ENCODE peak calls at places on chromosomes 1 and 21, in four cellular contexts. W, P, E and M are unnamed samples.

GRCh38 chr1:234486858-234487830 is 8.2 kb upstream of the TARBP1 start:
- DNase-seq in E (no peak), W (peak), P (peak), M (no peak)

GRCh38 chr1:25065246-25066238 is 135.5 kb upstream of the RUNX3 start:
- DNase-seq in E (peak), P (no peak), W (peak), M (no peak)

GRCh38 chr1:78728359-78728758 is 78.7 kb downstream of the IFI44 start:
- DNase-seq in E (no peak), P (no peak), W (no peak), M (no peak)

GRCh38 chr21:43954042-43954441 is 58.1 kb upstream of the TRAPPC10 start:
- DNase-seq in W (no peak), P (no peak), E (no peak), M (no peak)

GRCh38 chr1:9061949-9062555 is 7.4 kb downstream of the SLC2A5 start:
- DNase-seq in W (no peak), P (no peak), E (no peak), M (no peak)

GRCh38 chr1:31576743-31577455 is 584 bp downstream of the TINAGL1 start:
- DNase-seq in P (peak), E (no peak), W (no peak), M (no peak)

GRCh38 chr1:151540021-151540981 is at the start of gene TUFT1:
- DNase-seq in E (peak), W (peak), P (peak), M (peak)

GRCh38 chr1:32362474-32363313 is at the start of the genes FAM229A and TSSK3:
- DNase-seq in E (no peak), P (no peak), W (no peak), M (no peak)

GRCh38 chr1:6037338-6037762 is 8.3 kb upstream of the KCNAB2 start:
- DNase-seq in W (peak), P (peak), E (no peak), M (peak)

GRCh38 chr1:185808675-185809074 is 74.5 kb downstream of the HMCN1 start:
- DNase-seq in P (no peak), E (no peak), W (no peak), M (no peak)

GRCh38 chr1:42319871-42320484 is 15.1 kb downstream of the FOXJ3 start:
- DNase-seq in E (peak), W (no peak), P (no peak), M (no peak)

GRCh38 chr21:37886120-37886519 is 30.1 kb downstream of the KCNJ6 start:
- DNase-seq in E (no peak), P (no peak), W (no peak), M (no peak)

GRCh38 chr1:172167801-172168596 is 252.5 kb upstream of the C1orf105 start:
- DNase-seq in P (no peak), E (no peak), W (no peak), M (no peak)

GRCh38 chr1:23103001-23103879 is 65.4 kb downstream of the LUZP1 start:
- DNase-seq in P (peak), W (peak), E (no peak), M (no peak)

GRCh38 chr1:170032531-170033295 is 41.8 kb downstream of the KIFAP3 start:
- DNase-seq in P (no peak), E (no peak), W (no peak), M (no peak)

GRCh38 chr1:59976194-59977074 is 49.9 kb upstream of the CYP2J2 start:
- DNase-seq in E (peak), W (peak), P (peak), M (peak)

GRCh38 chr21:45991606-45992301 is 10.2 kb downstream of the COL6A1 start:
- DNase-seq in E (no peak), P (no peak), W (no peak), M (no peak)

GRCh38 chr1:32470431-32470830 is 5.6 kb downstream of the ZBTB8B start:
- DNase-seq in E (no peak), P (no peak), W (no peak), M (no peak)

GRCh38 chr1:22320703-22321344 is 130.8 kb upstream of the ZBTB40 start:
- DNase-seq in P (no peak), W (no peak), E (no peak), M (no peak)

GRCh38 chr1:1306070-1306660 is 1.6 kb downstream of the ACAP3 start:
- DNase-seq in P (peak), E (no peak), W (peak), M (no peak)

GRCh38 chr1:161037661-161038522 is 872 bp downstream of the TSTD1 start:
- DNase-seq in P (no peak), W (no peak), E (no peak), M (no peak)